ENCODE peak calls at places on chromosomes 3 and 15, in nine cellular contexts. Y, I, T, V, C, Q, L, R and F are unnamed samples. For H3K4me1, the result is how much of the 10 kb centered on the place peaks cover.

GRCh38 chr3:41682996-41683395 is 278.9 kb downstream of the ULK4 start:
- DNase-seq in Q (no peak), T (peak), Y (no peak), C (no peak), R (no peak), I (no peak), L (no peak), V (no peak), F (no peak)

GRCh38 chr15:31523655-31524049 is 197.0 kb downstream of the KLF13 start:
- DNase-seq in C (no peak), R (no peak), Y (no peak), I (no peak), T (no peak), L (no peak), V (no peak), Q (no peak), F (no peak)

GRCh38 chr15:60477991-60478632 is 830 bp downstream of the ICE2 start:
- DNase-seq in R (no peak), Q (no peak), V (peak), C (peak), I (no peak), L (no peak), T (peak), Y (no peak), F (peak)

GRCh38 chr3:112718516-112718915 is 77.6 kb upstream of the CCDC80 start:
- DNase-seq in Q (no peak), L (no peak), Y (no peak), C (no peak), R (no peak), V (no peak), T (no peak), I (no peak), F (no peak)

GRCh38 chr3:46865034-46865507 is 1.8 kb upstream of the MYL3 start:
- DNase-seq in I (peak), R (no peak), T (no peak), L (peak), C (peak), Y (no peak), Q (no peak), V (no peak), F (no peak)

GRCh38 chr15:33547876-33548275 is 237.1 kb downstream of the RYR3 start:
- DNase-seq in V (peak), I (no peak), T (peak), R (no peak), C (no peak), Y (no peak), L (no peak), Q (peak), F (peak)

GRCh38 chr3:13348671-13349396 is 71.3 kb downstream of the NUP210 start:
- DNase-seq in C (no peak), Y (no peak), I (no peak), R (no peak), V (no peak), L (no peak), Q (no peak), T (peak), F (no peak)

GRCh38 chr15:71975816-71976150 is 142.2 kb downstream of the MYO9A start:
- DNase-seq in V (no peak), T (no peak), I (no peak), Q (no peak), L (no peak), R (no peak), C (no peak), Y (no peak), F (no peak)

DNA sequence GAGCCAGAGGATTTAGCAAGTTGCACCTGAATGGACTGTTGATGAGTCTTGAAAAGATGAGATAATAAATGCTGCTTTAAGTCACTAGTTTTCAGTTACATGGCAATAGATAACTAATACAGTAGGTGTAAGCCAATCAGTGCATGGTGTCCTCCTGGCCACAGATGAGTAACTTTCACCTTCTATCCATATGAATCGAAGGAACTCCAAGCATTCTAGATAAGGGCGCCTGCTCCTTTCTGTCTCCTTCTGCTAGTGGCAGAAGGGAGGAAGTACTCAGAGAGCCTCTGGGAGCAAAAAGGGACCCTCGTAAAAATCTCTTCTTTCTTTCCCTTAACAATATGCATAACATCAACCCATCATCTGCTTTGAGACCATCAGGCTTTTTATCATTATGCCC is 37.3 kb downstream of the TM6SF1 start:
- DNase-seq in T (no peak), R (no peak), Q (no peak), V (no peak), Y (no peak), C (no peak), I (no peak), L (no peak), F (no peak)
- TF ChIP-seq POLR2A in T (no peak), R (no peak), Q (no peak), V (no peak), Y (no peak), C (no peak), I (no peak), L (no peak), F (no peak)

DNA sequence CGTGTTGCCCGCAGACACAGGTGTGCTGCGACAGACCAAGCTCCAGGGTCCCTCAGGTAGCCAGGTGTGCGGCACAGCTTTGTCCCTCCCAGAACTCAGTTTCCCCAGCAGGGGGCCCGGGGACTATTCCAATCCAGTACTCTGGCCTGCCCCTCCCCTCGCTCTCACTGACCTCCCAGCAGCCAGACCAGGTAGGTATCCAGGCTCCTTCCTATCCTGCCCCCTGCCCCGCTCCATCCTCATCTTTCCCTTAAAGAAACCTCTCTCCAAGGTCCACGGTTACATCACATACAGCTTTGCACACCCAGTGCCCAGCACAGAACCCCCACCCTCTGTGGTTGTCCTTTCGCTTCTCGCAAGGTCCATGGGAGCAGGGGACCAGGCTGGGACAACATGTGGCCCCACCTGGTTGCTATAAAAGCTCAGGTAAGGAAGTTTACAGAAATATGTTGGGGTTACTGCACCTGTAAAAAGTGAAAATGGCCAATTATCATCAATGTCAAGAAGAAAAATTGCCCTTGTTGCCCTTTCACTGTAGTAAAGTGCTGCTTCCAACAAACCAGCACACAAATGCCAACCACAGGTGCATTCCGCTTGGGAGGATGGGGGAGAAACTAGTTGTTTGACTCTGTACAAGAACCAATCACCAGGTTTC is 7.3 kb upstream of the CYP11A1 start:
- DNase-seq in T (no peak), I (no peak), L (no peak), R (no peak), Y (no peak), C (no peak), Q (no peak), V (no peak), F (no peak)
- H3K4me3 ChIP-seq in T (peak), I (peak), L (peak), R (peak), Y (no peak), C (no peak), Q (no peak), V (peak), F (peak)

DNA sequence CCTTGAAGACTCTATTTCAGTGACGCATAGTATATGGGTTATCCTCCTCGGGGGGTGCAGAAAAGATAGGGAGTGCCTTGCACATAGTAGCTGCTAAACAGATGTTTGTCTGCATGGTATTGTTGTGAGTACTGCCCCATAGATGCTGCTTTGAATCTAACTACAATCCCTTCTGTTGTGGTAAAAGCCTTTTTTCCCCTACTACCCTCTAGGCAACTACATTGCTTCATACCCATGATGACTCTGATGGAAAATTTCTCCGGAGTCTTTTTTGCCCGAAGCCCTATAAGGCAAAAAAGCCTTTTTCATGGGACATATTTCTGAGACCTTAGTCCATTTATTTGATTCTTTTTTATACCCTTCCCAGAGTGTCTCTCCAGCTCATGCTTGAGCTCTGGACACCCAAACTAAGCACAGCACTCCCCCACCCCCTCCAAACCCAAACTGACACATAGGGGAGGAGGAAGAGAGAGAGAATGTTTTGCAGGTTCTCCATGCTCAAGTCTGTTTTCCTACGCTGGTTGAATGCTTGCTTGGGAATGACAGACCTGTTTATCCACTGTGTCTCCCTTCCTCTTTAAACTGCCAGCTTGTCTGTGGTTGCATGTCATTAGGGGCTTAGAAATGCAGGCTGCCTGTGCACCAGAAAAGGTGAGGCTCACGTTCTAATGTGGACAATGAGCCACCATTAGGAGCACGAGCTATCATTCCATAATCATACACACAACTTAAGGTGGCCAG is 52.9 kb downstream of the LRTM1 start:
- DNase-seq in Y (no peak), C (no peak), R (no peak), L (no peak), T (no peak), I (no peak), Q (no peak), V (no peak), F (no peak)
- H3K4me1 ChIP-seq in Y (under half), C (under half), R (under half), L (under half), T (under half), I (under half), Q (under half), V (under half), F (under half)

GRCh38 chr3:127673191-127674098 is 693 bp downstream of the ABTB1 start:
- DNase-seq in Y (peak), V (peak), R (peak), T (peak), I (peak), C (no peak), L (peak), Q (peak), F (peak)

GRCh38 chr3:127670761-127671522 is 1.8 kb upstream of the ABTB1 start:
- DNase-seq in I (no peak), T (no peak), C (no peak), Q (no peak), Y (no peak), L (peak), V (no peak), R (peak), F (no peak)

GRCh38 chr3:127674099-127674792 is 1.5 kb downstream of the ABTB1 start:
- DNase-seq in T (no peak), I (no peak), Y (no peak), L (peak), V (no peak), R (peak), C (no peak), Q (no peak), F (no peak)

GRCh38 chr3:127671523-127672428 is 976 bp upstream of the ABTB1 start:
- DNase-seq in V (no peak), I (no peak), R (peak), T (no peak), C (no peak), Q (no peak), L (peak), Y (no peak), F (peak)

GRCh38 chr3:127672429-127673190 is at the start of gene ABTB1:
- DNase-seq in Y (peak), T (peak), C (peak), V (peak), R (peak), Q (peak), L (peak), I (peak), F (peak)
- TF ChIP-seq POLR2A in Y (peak), T (peak), C (peak), V (peak), R (no peak), Q (peak), L (peak), I (no peak), F (peak)

DNA sequence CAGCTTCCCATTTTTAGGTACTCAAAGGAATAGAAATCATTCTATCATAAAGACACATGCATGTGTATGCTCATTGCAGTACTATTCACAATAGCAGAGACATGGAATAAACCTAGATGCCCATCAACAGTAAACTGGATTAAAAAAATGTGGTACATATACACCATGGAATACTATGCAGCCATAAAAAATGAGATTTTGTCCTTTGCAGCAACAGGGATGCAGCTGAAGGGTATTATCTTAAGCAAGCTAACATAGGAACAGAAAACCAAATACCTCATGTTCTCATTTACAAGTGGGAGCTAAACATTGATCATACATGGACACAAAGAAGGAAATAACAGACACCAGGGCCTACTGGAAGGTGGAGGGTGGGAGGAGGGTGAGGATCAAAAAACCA is 33.1 kb upstream of the COL6A5 start:
- DNase-seq in V (no peak), C (no peak), Q (no peak), L (no peak), T (no peak), Y (no peak), I (no peak), R (no peak), F (no peak)
- H3K4me3 ChIP-seq in V (no peak), C (no peak), Q (no peak), L (no peak), T (no peak), Y (no peak), I (no peak), R (no peak), F (no peak)

DNA sequence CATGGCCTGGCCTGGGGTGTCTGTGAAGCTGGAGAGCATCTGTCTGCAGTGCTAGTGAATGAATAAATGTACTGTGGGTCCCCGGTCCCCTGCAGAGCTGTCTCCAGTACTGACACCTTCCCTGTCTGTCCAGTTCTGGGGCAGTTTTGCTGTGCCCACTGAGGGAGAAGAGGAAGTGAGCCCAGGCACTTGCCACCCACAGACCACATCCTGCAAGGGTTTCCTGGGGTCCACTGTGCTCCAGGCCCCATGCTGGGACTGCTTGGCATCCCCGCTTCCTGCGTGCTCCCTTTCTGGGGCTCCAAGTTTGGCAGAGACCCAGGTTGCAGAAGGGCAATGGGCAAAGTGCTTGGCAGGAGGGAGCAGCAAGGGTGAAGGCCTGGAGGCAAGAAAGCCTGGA is 4.9 kb upstream of the SLC6A6 start:
- DNase-seq in V (no peak), L (no peak), T (no peak), C (no peak), R (no peak), Q (peak), Y (no peak), I (peak), F (no peak)
- H3K4me1 ChIP-seq in V (under half), L (under half), T (under half), C (under half), R (under half), Q (under half), Y (under half), I (under half), F (under half)

GRCh38 chr15:101161656-101162055 is 90.2 kb downstream of the CHSY1 start:
- DNase-seq in L (peak), Q (no peak), Y (no peak), C (no peak), V (no peak), I (no peak), R (no peak), T (no peak), F (no peak)

GRCh38 chr15:101165905-101166471 is 85.9 kb downstream of the CHSY1 start:
- DNase-seq in I (no peak), V (no peak), C (no peak), L (no peak), Q (no peak), T (no peak), R (no peak), Y (no peak), F (no peak)

GRCh38 chr15:101159936-101160770 is 91.7 kb downstream of the CHSY1 start:
- DNase-seq in Q (no peak), R (no peak), T (no peak), I (no peak), Y (no peak), V (no peak), L (peak), C (no peak), F (no peak)

GRCh38 chr15:101159096-101159935 is 92.5 kb downstream of the CHSY1 start:
- DNase-seq in I (no peak), R (no peak), Q (no peak), L (peak), T (no peak), C (no peak), Y (no peak), V (no peak), F (no peak)

GRCh38 chr15:101162701-101163483 is 89.0 kb downstream of the CHSY1 start:
- DNase-seq in R (no peak), I (peak), Y (no peak), V (no peak), Q (no peak), T (no peak), L (peak), C (peak), F (no peak)
- TF ChIP-seq POLR2A in R (no peak), I (no peak), Y (no peak), V (no peak), Q (no peak), T (no peak), L (no peak), C (no peak), F (no peak)

GRCh38 chr15:70474682-70475438 is 288.5 kb downstream of the UACA start:
- DNase-seq in I (peak), T (peak), C (peak), Q (peak), R (peak), Y (no peak), L (no peak), V (peak), F (peak)
- H3K4me3 ChIP-seq in I (peak), T (no peak), C (no peak), Q (no peak), R (peak), Y (no peak), L (peak), V (peak), F (no peak)